ENCODE peak calls at places on chromosomes 16 and 17, in five cellular contexts. U, I, C, T and N are unnamed samples.

GRCh38 chr17:48427598-48427997 is 2.4 kb downstream of the SKAP1 start:
- DNase-seq in C (peak; percentile 73), T (no peak), I (no peak), U (no peak), N (no peak)

GRCh38 chr17:27647755-27648154 is 16.8 kb downstream of the LGALS9 start:
- DNase-seq in C (no peak), T (no peak), U (no peak), I (no peak), N (no peak)

GRCh38 chr17:59767176-59767575 is 59.7 kb downstream of the VMP1 start:
- DNase-seq in U (no peak), T (no peak), C (no peak), I (no peak), N (no peak)

GRCh38 chr17:29369831-29370735 is 20.1 kb upstream of the TAOK1 start:
- DNase-seq in C (peak; percentile 73), U (peak; percentile 29), T (peak; percentile 68), I (peak; percentile 50), N (peak; percentile 51)

GRCh38 chr17:81794509-81794908 is 9.4 kb upstream of the GCGR start:
- DNase-seq in U (no peak), C (no peak), T (no peak), I (no peak), N (no peak)

GRCh38 chr16:90019201-90019542 is at the start of gene DBNDD1:
- DNase-seq in T (no peak), I (no peak), C (no peak), U (peak; percentile 35), N (no peak)

GRCh38 chr17:79630120-79630519 is 19.3 kb upstream of the RBFOX3 start:
- DNase-seq in C (no peak), I (no peak), T (peak; percentile 5), U (peak; percentile 4), N (no peak)

GRCh38 chr16:59164461-59164860 is 430.3 kb upstream of the GOT2 start:
- DNase-seq in C (no peak), I (no peak), T (peak; percentile 22), U (peak; percentile 35), N (peak; percentile 5)

GRCh38 chr17:50882851-50883250 is 16.7 kb upstream of the TOB1 start:
- DNase-seq in C (no peak), U (no peak), I (no peak), T (no peak), N (no peak)

GRCh38 chr17:49497147-49498036 is 2.3 kb downstream of the NGFR start:
- DNase-seq in I (peak; percentile 55), T (peak; percentile 76), U (peak; percentile 44), C (no peak), N (peak; percentile 41)

GRCh38 chr16:35572186-35572585 is 2112.8 kb downstream of the TP53TG3F start:
- DNase-seq in C (no peak), U (no peak), T (no peak), I (no peak), N (no peak)

GRCh38 chr17:21174719-21175118 is 39.2 kb downstream of the TMEM11 start:
- DNase-seq in U (no peak), I (peak; percentile 57), C (no peak), T (no peak), N (no peak)

GRCh38 chr17:44203731-44204452 is 4.2 kb upstream of the ATXN7L3 start:
- DNase-seq in U (no peak), T (peak; percentile 67), I (no peak), C (peak; percentile 74), N (peak; percentile 62)

GRCh38 chr17:42283241-42284019 is 4.9 kb upstream of the STAT5A start:
- DNase-seq in U (no peak), I (peak; percentile 7), T (no peak), C (peak; percentile 4), N (no peak)

GRCh38 chr17:74536890-74537289 is 5.6 kb upstream of the CD300LB start:
- DNase-seq in C (no peak), I (no peak), T (no peak), U (no peak), N (no peak)

GRCh38 chr17:9272506-9272905 is 251.2 kb downstream of the NTN1 start:
- DNase-seq in T (no peak), C (no peak), I (no peak), U (no peak), N (no peak)

GRCh38 chr17:79931517-79932309 is 92.5 kb upstream of the CBX4 start:
- DNase-seq in I (no peak), C (peak; percentile 71), U (no peak), T (no peak), N (no peak)

GRCh38 chr17:15942207-15942833 is 2.6 kb upstream of the ADORA2B start:
- DNase-seq in C (no peak), U (no peak), I (no peak), T (no peak), N (no peak)

GRCh38 chr17:19020016-19020415 is 15.5 kb upstream of the FAM83G start:
- DNase-seq in I (no peak), C (no peak), U (no peak), T (no peak), N (no peak)

GRCh38 chr17:47305302-47305923 is 18.3 kb upstream of the EFCAB13 start:
- DNase-seq in I (no peak), U (no peak), C (no peak), T (no peak), N (no peak)

GRCh38 chr16:24976061-24976779 is 38.9 kb downstream of the ARHGAP17 start:
- DNase-seq in I (no peak), C (no peak), U (no peak), T (no peak), N (no peak)

GRCh38 chr16:59400830-59401229 is 666.7 kb upstream of the GOT2 start:
- DNase-seq in I (no peak), C (no peak), T (no peak), U (no peak), N (no peak)

GRCh38 chr16:17173134-17173729 is 297.5 kb downstream of the XYLT1 start:
- DNase-seq in I (no peak), T (no peak), U (no peak), C (no peak), N (no peak)

GRCh38 chr17:72761893-72762622 is 330.4 kb downstream of the SLC39A11 start:
- DNase-seq in I (no peak), T (no peak), C (no peak), U (no peak), N (no peak)

GRCh38 chr16:6104423-6104822 is 1006.8 kb upstream of the EEF2KMT start:
- DNase-seq in T (no peak), C (no peak), I (no peak), U (no peak), N (no peak)

DNA sequence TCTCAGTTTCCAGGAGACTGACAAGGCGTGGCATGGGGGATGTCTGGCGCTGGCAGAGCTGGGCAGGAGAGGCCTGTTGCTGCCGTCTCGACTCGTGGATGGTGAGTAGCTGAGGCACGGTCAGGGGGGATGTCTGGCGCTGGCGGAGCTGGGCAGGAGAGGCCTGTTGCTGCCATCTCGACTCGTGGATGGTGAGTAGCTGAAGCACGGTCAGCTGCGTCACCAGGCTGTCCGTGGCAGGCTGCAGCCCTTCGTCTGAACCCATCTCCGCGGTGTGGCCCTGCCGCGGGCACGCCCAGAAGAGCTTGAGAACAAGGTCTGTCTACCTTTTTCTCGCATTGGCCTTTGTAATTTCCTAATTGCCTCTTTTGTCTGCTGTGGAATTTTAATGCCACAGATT is 25.0 kb downstream of the ZNF750 start:
- DNase-seq in T (no peak), U (no peak), C (no peak), I (no peak), N (no peak)
- TF ChIP-seq CTCF in T (no peak), U (no peak), C (no peak), I (no peak), N (no peak)

DNA sequence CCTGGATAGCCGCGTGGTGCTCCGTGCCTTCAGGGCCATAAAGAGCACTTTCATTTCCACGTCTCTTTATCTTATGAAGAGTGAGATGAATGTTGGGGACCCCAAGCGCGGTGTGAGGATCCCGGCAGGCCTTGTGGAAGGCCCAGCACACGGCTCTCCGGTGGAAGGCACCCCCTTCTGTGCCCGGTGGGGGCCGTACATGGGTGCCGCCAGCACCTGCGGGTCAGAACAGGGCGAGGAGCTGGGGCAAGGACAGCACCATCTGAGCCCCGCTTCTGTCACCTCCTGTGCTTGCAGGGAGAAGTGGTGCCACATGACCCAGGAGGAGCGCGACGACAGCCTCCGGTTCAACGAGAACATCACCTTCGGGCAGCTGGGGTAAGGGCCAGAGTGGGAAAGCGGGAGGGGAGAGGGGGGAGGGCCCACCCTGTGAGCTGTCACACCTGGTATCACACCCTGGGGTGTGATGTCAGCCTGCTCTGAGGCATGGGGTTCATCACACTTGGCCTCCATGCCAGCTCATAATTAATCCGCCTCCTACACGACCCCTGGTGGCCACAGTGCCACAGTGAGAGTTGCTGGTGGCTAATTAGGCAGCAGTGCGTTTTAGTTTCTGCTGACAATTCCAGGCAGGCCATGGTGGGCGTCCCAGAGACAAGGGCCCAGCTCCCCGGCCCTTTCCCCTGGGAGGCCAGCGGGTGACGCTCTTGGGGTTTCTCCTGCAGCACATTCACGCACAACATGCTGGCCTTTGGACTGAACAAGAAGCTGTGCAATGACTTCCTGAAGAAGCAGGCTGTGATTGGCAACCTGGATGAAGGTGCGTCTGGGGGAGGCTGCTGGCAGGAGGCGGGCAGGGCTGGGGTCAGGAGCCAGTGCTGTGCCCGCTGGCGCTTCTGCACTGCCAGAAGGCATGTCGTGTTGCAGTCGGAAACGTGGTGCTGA is 25.7 kb downstream of the CIBAR2 start:
- DNase-seq in I (peak; percentile 75), C (peak; percentile 90), T (peak; percentile 86), U (peak; percentile 52), N (peak; percentile 68)
- TF ChIP-seq CTCF in I (peak; percentile 79), C (peak; percentile 86), T (peak; percentile 85), U (peak; percentile 81), N (peak; percentile 72)

DNA sequence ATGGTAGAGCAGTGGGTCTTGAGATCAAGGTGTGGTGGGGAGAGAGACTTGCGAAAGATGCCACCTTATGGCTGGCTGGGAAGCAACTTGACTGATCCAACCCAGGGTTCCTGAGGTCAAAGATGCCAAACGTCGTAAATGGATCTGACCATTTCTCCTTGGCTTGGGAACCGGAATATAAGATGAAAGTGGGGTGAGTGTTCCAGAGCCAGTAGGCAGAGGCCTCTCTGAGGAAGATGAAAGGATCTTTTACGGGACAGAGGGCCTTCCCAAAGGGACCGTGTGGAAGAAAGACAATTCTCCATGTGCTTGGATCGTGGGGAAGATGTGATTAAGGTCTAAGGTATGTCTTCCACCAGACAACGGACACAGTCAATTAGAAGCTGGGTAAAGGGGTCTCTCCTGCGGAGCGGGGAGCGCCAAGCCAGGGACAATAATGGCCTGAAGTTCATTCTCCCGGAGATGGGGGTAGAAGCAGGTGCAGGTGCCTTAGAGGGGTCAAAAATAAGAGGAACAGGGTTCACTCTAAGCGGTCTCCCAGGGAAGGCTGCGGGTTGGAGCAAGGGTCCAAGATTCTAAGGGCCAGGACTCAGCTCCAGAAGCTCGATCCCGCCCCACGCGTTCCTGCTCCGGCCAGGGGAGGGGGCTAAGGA is 802 bp downstream of the FXR2 start:
- DNase-seq in I (no peak), C (no peak), U (no peak), T (no peak), N (no peak)
- TF ChIP-seq CTCF in I (no peak), C (peak; percentile 20), U (no peak), T (no peak), N (no peak)

GRCh38 chr16:71748226-71748625 is 23.7 kb upstream of the PHLPP2 start:
- DNase-seq in I (no peak), C (no peak), T (no peak), U (no peak), N (no peak)

DNA sequence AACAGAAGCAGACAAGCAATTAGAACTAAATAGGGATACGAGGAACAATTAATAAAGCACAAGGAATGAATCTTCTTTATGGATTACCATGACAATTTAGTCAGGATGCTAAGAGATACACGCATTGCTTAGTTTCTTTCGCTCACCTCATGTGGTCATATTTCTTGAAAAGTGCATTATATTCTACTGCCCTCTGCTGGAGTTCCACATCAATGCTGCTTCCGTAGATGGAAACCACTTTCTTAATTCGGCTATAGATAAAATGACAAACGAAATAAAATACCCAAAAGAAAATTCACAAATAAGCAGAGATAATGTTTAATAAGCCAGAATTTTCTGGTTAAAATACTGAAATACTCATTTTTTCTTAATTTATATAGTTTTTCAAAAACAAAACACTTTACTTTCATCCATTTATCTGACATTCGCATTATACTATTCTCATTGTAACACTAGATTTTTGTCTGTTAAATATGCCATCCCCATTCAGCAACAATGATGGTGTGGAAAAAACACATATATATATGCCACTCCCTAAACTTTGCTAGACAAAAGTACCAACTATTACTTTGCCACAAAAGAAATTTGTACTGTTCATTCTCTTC is 22.0 kb upstream of the PHLPP2 start:
- DNase-seq in I (no peak), T (no peak), C (peak; percentile 55), U (no peak), N (no peak)
- TF ChIP-seq CTCF in I (peak; percentile 57), T (peak; percentile 30), C (peak; percentile 71), U (peak; percentile 78), N (peak; percentile 80)